ENCODE peak calls at places on chromosomes 7 and 10, in nine cellular contexts. One of them, this sample, is unnamed.

GRCh38 chr10:59962755-59963154 is 56.4 kb upstream of the CCDC6 start:
- DNase-seq in epithelial cell of prostate: no peak
- DNase-seq in AG04450: no peak
- DNase-seq in ascending aorta: no peak
- DNase-seq in CD8-positive, alpha-beta T cell: no peak
- DNase-seq in left ventricle myocardium inferior: no peak
- DNase-seq in CD4-positive, alpha-beta memory T cell: no peak
- DNase-seq in thoracic aorta: no peak
- DNase-seq in adrenal gland: no peak
- DNase-seq in this sample: no peak

GRCh38 chr10:70619271-70620019 is 16.9 kb upstream of the PRF1 start:
- DNase-seq in thoracic aorta: no peak
- DNase-seq in epithelial cell of prostate: no peak
- DNase-seq in CD4-positive, alpha-beta memory T cell: no peak
- DNase-seq in adrenal gland: no peak
- DNase-seq in left ventricle myocardium inferior: no peak
- DNase-seq in CD8-positive, alpha-beta T cell: no peak
- DNase-seq in ascending aorta: no peak
- DNase-seq in AG04450: no peak
- DNase-seq in this sample: no peak

GRCh38 chr10:112562803-112563663 is 116.0 kb downstream of the VTI1A start:
- DNase-seq in adrenal gland: no peak
- DNase-seq in CD8-positive, alpha-beta T cell: no peak
- DNase-seq in left ventricle myocardium inferior: no peak
- DNase-seq in epithelial cell of prostate: no peak
- DNase-seq in ascending aorta: no peak
- DNase-seq in thoracic aorta: no peak
- DNase-seq in CD4-positive, alpha-beta memory T cell: no peak
- DNase-seq in AG04450: no peak
- DNase-seq in this sample: no peak

GRCh38 chr10:11698691-11699545 is 43.3 kb upstream of the ECHDC3 start:
- DNase-seq in AG04450: no peak
- DNase-seq in CD4-positive, alpha-beta memory T cell: no peak
- DNase-seq in ascending aorta: no peak
- DNase-seq in CD8-positive, alpha-beta T cell: no peak
- DNase-seq in adrenal gland: peak
- DNase-seq in left ventricle myocardium inferior: no peak
- DNase-seq in thoracic aorta: no peak
- DNase-seq in epithelial cell of prostate: no peak
- DNase-seq in this sample: no peak

GRCh38 chr10:62027841-62028501 is 126.5 kb downstream of the ARID5B start:
- DNase-seq in left ventricle myocardium inferior: no peak
- DNase-seq in CD4-positive, alpha-beta memory T cell: no peak
- DNase-seq in adrenal gland: no peak
- DNase-seq in AG04450: no peak
- DNase-seq in CD8-positive, alpha-beta T cell: no peak
- DNase-seq in ascending aorta: no peak
- DNase-seq in epithelial cell of prostate: peak
- DNase-seq in thoracic aorta: no peak
- DNase-seq in this sample: no peak

GRCh38 chr10:122192142-122192541 is 79.0 kb upstream of the BTBD16 start:
- DNase-seq in AG04450: no peak
- DNase-seq in left ventricle myocardium inferior: no peak
- DNase-seq in CD4-positive, alpha-beta memory T cell: no peak
- DNase-seq in ascending aorta: no peak
- DNase-seq in epithelial cell of prostate: no peak
- DNase-seq in CD8-positive, alpha-beta T cell: no peak
- DNase-seq in thoracic aorta: no peak
- DNase-seq in adrenal gland: no peak
- DNase-seq in this sample: no peak

GRCh38 chr10:110843031-110843430 is 28.7 kb upstream of the PDCD4 start:
- DNase-seq in epithelial cell of prostate: no peak
- DNase-seq in thoracic aorta: no peak
- DNase-seq in ascending aorta: no peak
- DNase-seq in left ventricle myocardium inferior: no peak
- DNase-seq in CD4-positive, alpha-beta memory T cell: peak
- DNase-seq in AG04450: no peak
- DNase-seq in CD8-positive, alpha-beta T cell: peak
- DNase-seq in adrenal gland: no peak
- DNase-seq in this sample: no peak

GRCh38 chr7:63042730-63043511 is 955.7 kb upstream of the ZNF722 start:
- DNase-seq in AG04450: no peak
- DNase-seq in adrenal gland: no peak
- DNase-seq in CD8-positive, alpha-beta T cell: no peak
- DNase-seq in left ventricle myocardium inferior: no peak
- DNase-seq in thoracic aorta: no peak
- DNase-seq in epithelial cell of prostate: no peak
- DNase-seq in CD4-positive, alpha-beta memory T cell: no peak
- DNase-seq in ascending aorta: no peak
- DNase-seq in this sample: no peak

GRCh38 chr7:131538791-131539179 is 17.6 kb downstream of the PODXL start:
- DNase-seq in left ventricle myocardium inferior: peak
- DNase-seq in AG04450: no peak
- DNase-seq in epithelial cell of prostate: no peak
- DNase-seq in thoracic aorta: no peak
- DNase-seq in CD4-positive, alpha-beta memory T cell: no peak
- DNase-seq in adrenal gland: no peak
- DNase-seq in CD8-positive, alpha-beta T cell: no peak
- DNase-seq in ascending aorta: no peak
- DNase-seq in this sample: no peak

GRCh38 chr7:157528785-157529341 is 192.1 kb downstream of the DNAJB6 start:
- DNase-seq in adrenal gland: no peak
- DNase-seq in ascending aorta: no peak
- DNase-seq in left ventricle myocardium inferior: no peak
- DNase-seq in thoracic aorta: no peak
- DNase-seq in AG04450: no peak
- DNase-seq in CD8-positive, alpha-beta T cell: peak
- DNase-seq in epithelial cell of prostate: no peak
- DNase-seq in CD4-positive, alpha-beta memory T cell: no peak
- DNase-seq in this sample: peak

GRCh38 chr7:100127866-100128601 is 1.3 kb downstream of the MBLAC1 start:
- DNase-seq in thoracic aorta: no peak
- DNase-seq in ascending aorta: no peak
- DNase-seq in epithelial cell of prostate: no peak
- DNase-seq in adrenal gland: no peak
- DNase-seq in CD4-positive, alpha-beta memory T cell: peak
- DNase-seq in left ventricle myocardium inferior: no peak
- DNase-seq in CD8-positive, alpha-beta T cell: peak
- DNase-seq in AG04450: no peak
- DNase-seq in this sample: no peak

GRCh38 chr10:68001539-68001938 is 73.5 kb downstream of the HERC4 start:
- DNase-seq in thoracic aorta: no peak
- DNase-seq in ascending aorta: no peak
- DNase-seq in left ventricle myocardium inferior: no peak
- DNase-seq in CD4-positive, alpha-beta memory T cell: no peak
- DNase-seq in epithelial cell of prostate: no peak
- DNase-seq in AG04450: no peak
- DNase-seq in adrenal gland: no peak
- DNase-seq in CD8-positive, alpha-beta T cell: no peak
- DNase-seq in this sample: no peak

GRCh38 chr7:47557317-47557985 is 24.5 kb downstream of the TNS3 start:
- DNase-seq in thoracic aorta: no peak
- DNase-seq in left ventricle myocardium inferior: no peak
- DNase-seq in adrenal gland: no peak
- DNase-seq in CD8-positive, alpha-beta T cell: no peak
- DNase-seq in epithelial cell of prostate: no peak
- DNase-seq in AG04450: no peak
- DNase-seq in CD4-positive, alpha-beta memory T cell: no peak
- DNase-seq in ascending aorta: no peak
- DNase-seq in this sample: no peak

GRCh38 chr10:79203833-79204232 is 135.1 kb downstream of the ZMIZ1 start:
- DNase-seq in epithelial cell of prostate: no peak
- DNase-seq in CD8-positive, alpha-beta T cell: no peak
- DNase-seq in AG04450: no peak
- DNase-seq in ascending aorta: no peak
- DNase-seq in thoracic aorta: no peak
- DNase-seq in left ventricle myocardium inferior: no peak
- DNase-seq in CD4-positive, alpha-beta memory T cell: no peak
- DNase-seq in adrenal gland: no peak
- DNase-seq in this sample: no peak

GRCh38 chr10:58140706-58141347 is 126.9 kb downstream of the IPMK start:
- DNase-seq in CD4-positive, alpha-beta memory T cell: no peak
- DNase-seq in left ventricle myocardium inferior: no peak
- DNase-seq in adrenal gland: no peak
- DNase-seq in thoracic aorta: no peak
- DNase-seq in epithelial cell of prostate: no peak
- DNase-seq in CD8-positive, alpha-beta T cell: no peak
- DNase-seq in AG04450: no peak
- DNase-seq in ascending aorta: no peak
- DNase-seq in this sample: no peak

DNA sequence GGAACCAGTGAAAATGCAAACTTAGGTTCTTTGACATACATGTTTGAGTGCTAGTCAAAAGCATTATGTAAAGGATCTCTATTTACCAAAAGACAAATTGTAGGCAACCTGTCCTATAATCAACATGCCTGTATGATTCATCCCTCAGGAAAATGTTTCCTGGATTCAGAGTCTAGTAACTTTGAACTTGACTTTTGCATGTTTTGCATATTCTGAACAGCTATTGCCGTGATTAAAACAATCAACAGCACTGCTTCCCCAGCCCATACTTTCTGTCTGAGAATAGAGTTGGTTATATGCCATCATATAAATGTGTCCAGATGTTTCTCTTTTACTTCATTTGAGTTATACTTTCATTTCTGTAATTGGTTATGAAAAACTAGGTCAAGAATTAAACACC is 83.5 kb downstream of the ZMYND11 start:
- DNase-seq in CD8-positive, alpha-beta T cell: no peak
- DNase-seq in ascending aorta: no peak
- DNase-seq in AG04450: no peak
- DNase-seq in thoracic aorta: no peak
- DNase-seq in adrenal gland: no peak
- DNase-seq in epithelial cell of prostate: no peak
- DNase-seq in left ventricle myocardium inferior: no peak
- DNase-seq in CD4-positive, alpha-beta memory T cell: no peak
- DNase-seq in this sample: no peak
- H3K27ac ChIP-seq in CD8-positive, alpha-beta T cell: no peak
- H3K27ac ChIP-seq in ascending aorta: no peak
- H3K27ac ChIP-seq in AG04450: no peak
- H3K27ac ChIP-seq in thoracic aorta: no peak
- H3K27ac ChIP-seq in adrenal gland: no peak
- H3K27ac ChIP-seq in epithelial cell of prostate: no peak
- H3K27ac ChIP-seq in left ventricle myocardium inferior: no peak
- H3K27ac ChIP-seq in CD4-positive, alpha-beta memory T cell: no peak
- H3K27ac ChIP-seq in this sample: no peak

DNA sequence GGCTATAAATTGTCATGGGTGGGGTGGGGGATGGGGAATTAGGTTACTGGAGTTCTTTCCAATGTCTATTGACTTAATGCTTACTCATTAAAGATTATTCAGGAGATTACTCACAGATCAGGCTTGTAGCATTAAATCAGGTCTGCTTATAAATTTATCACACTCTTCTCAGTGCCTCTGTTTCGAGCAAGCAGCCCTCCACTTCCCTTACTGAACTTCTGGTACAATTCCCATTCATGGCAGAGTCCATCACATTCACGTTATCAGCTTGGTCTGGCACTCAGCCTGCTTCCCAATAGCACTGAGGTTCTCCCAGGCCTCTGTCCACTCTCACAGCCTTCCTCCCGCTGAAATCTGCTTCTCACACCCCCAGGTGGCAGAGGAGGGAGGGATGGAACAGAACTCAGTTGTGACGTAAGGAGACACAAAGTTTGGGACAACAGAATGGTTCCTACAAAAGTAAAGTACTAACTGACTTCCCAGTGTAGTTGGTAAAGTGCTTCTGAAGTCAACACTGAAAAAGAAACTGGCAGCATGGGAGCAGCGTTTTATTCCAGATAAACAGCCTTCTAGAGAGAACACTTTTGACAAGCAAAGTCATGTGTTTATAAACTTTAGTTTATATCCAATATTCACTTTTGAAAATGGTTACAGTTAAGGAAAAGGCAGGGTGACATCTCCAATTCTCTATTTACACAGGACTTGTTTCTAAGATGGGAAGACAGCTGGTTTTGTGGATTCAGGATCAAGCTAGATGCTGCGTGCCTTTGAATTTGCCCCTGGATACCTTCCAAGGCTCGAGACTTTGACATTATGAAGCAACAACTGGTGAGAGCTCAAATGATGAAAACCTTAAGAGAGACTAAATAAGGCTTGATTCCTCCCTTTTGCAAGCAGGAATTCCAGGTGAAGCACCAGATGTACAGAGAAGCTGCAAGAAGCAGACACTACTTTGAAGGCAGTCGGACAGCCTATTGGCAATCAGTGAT is 81.4 kb downstream of the ATXN7L1 start:
- DNase-seq in ascending aorta: no peak
- DNase-seq in CD4-positive, alpha-beta memory T cell: no peak
- DNase-seq in epithelial cell of prostate: no peak
- DNase-seq in CD8-positive, alpha-beta T cell: no peak
- DNase-seq in adrenal gland: peak
- DNase-seq in AG04450: peak
- DNase-seq in left ventricle myocardium inferior: peak
- DNase-seq in thoracic aorta: no peak
- DNase-seq in this sample: no peak
- H3K27ac ChIP-seq in ascending aorta: peak
- H3K27ac ChIP-seq in CD4-positive, alpha-beta memory T cell: no peak
- H3K27ac ChIP-seq in epithelial cell of prostate: peak
- H3K27ac ChIP-seq in CD8-positive, alpha-beta T cell: no peak
- H3K27ac ChIP-seq in adrenal gland: peak
- H3K27ac ChIP-seq in AG04450: peak
- H3K27ac ChIP-seq in left ventricle myocardium inferior: peak
- H3K27ac ChIP-seq in thoracic aorta: no peak
- H3K27ac ChIP-seq in this sample: peak

DNA sequence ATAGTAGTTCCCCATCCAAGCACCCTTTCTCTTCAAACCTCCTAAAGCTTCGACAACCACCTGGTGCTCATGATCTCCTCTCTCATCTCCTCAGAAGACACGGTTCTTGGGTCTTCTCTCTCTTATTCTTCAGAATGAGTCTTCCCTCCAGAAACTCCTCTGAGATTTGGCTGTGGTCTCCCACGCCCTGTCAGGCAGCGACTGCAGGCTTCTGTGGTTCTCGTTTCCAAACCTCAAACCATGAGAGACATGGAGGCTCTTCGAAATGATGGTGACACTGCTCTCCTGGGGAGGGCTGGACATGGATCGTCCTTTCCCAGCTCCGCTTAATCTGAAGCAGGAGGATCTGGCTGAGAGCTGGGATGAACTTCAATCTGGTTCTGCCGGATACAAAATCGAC is 78.6 kb upstream of the PITRM1 start:
- DNase-seq in thoracic aorta: no peak
- DNase-seq in CD4-positive, alpha-beta memory T cell: no peak
- DNase-seq in ascending aorta: no peak
- DNase-seq in epithelial cell of prostate: no peak
- DNase-seq in AG04450: no peak
- DNase-seq in adrenal gland: no peak
- DNase-seq in left ventricle myocardium inferior: no peak
- DNase-seq in CD8-positive, alpha-beta T cell: no peak
- DNase-seq in this sample: no peak
- H3K27ac ChIP-seq in thoracic aorta: no peak
- H3K27ac ChIP-seq in CD4-positive, alpha-beta memory T cell: no peak
- H3K27ac ChIP-seq in ascending aorta: no peak
- H3K27ac ChIP-seq in epithelial cell of prostate: no peak
- H3K27ac ChIP-seq in AG04450: no peak
- H3K27ac ChIP-seq in adrenal gland: no peak
- H3K27ac ChIP-seq in left ventricle myocardium inferior: no peak
- H3K27ac ChIP-seq in CD8-positive, alpha-beta T cell: no peak
- H3K27ac ChIP-seq in this sample: no peak

GRCh38 chr10:91219371-91220193 is 881 bp upstream of the PCGF5 start:
- DNase-seq in CD8-positive, alpha-beta T cell: no peak
- DNase-seq in ascending aorta: no peak
- DNase-seq in epithelial cell of prostate: no peak
- DNase-seq in thoracic aorta: no peak
- DNase-seq in CD4-positive, alpha-beta memory T cell: no peak
- DNase-seq in AG04450: no peak
- DNase-seq in left ventricle myocardium inferior: no peak
- DNase-seq in adrenal gland: no peak
- DNase-seq in this sample: no peak
- H3K27ac ChIP-seq in CD8-positive, alpha-beta T cell: peak
- H3K27ac ChIP-seq in ascending aorta: peak
- H3K27ac ChIP-seq in epithelial cell of prostate: no peak
- H3K27ac ChIP-seq in thoracic aorta: peak
- H3K27ac ChIP-seq in CD4-positive, alpha-beta memory T cell: peak
- H3K27ac ChIP-seq in AG04450: no peak
- H3K27ac ChIP-seq in left ventricle myocardium inferior: peak
- H3K27ac ChIP-seq in adrenal gland: peak
- H3K27ac ChIP-seq in this sample: peak

This sample was measured in tibial artery.